ENCODE peak calls at places on chromosomes 4 and X, in five cellular contexts. V is body of pancreas; Y is right lobe of liver; Q is neuronal stem cell; I is CD4-positive, alpha-beta memory T cell. G is an unnamed sample. For H3K9me3, the result is how much of the 10 kb centered on the place peaks cover.

GRCh38 chr4:125303058-125303457 is 11.7 kb upstream of the FAT4 start:
- DNase-seq in V (no peak), Y (no peak), Q (no peak), I (no peak), G (no peak)

GRCh38 chrX:153599192-153600031 is 473 bp upstream of the CCNQ start:
- DNase-seq in V (peak), Y (peak), Q (peak), I (peak), G (peak)

GRCh38 chrX:110167952-110168451 is 149.9 kb downstream of the AMMECR1 start:
- DNase-seq in V (no peak), Y (no peak), Q (peak), I (peak), G (peak)

GRCh38 chrX:6981718-6982406 is 165.7 kb upstream of the STS start:
- DNase-seq in V (no peak), Y (no peak), Q (no peak), I (no peak), G (no peak)

GRCh38 chr4:158535130-158535614 is 13.5 kb downstream of the RXFP1 start:
- DNase-seq in V (peak), Y (no peak), Q (no peak), I (no peak), G (no peak)

GRCh38 chr4:132691668-132692067 is 457.4 kb upstream of the PCDH10 start:
- DNase-seq in V (no peak), Y (no peak), Q (no peak), I (no peak), G (no peak)

GRCh38 chr4:43357252-43357974 is 464.9 kb downstream of the GRXCR1 start:
- DNase-seq in V (peak), Y (no peak), Q (no peak), I (no peak), G (no peak)

GRCh38 chr4:70838972-70839536 is 636 bp downstream of the GRSF1 start:
- DNase-seq in V (peak), Y (peak), Q (peak), I (peak), G (peak)

GRCh38 chrX:110915120-110915519 is 119.5 kb upstream of the CHRDL1 start:
- DNase-seq in V (no peak), Y (no peak), Q (no peak), I (no peak), G (no peak)

GRCh38 chr4:99885063-99885664 is 9.1 kb downstream of the LAMTOR3 start:
- DNase-seq in V (peak), Y (no peak), Q (no peak), I (peak), G (peak)

GRCh38 chr4:140135529-140136021 is 18.4 kb downstream of the MAML3 start:
- DNase-seq in V (no peak), Y (no peak), Q (no peak), I (no peak), G (no peak)

GRCh38 chr4:94595880-94596483 is 144.2 kb downstream of the PDLIM5 start:
- DNase-seq in V (no peak), Y (no peak), Q (no peak), I (peak), G (peak)

GRCh38 chrX:103063191-103063845 is 653 bp downstream of the BEX1 start:
- DNase-seq in V (peak), Y (no peak), Q (peak), I (no peak), G (no peak)

GRCh38 chrX:148601034-148601433 is 100.6 kb downstream of the AFF2 start:
- DNase-seq in V (no peak), Y (no peak), Q (no peak), I (no peak), G (no peak)

GRCh38 chrX:38206542-38206941 is 14.1 kb downstream of the SRPX start:
- DNase-seq in V (no peak), Y (no peak), Q (no peak), I (no peak), G (no peak)

GRCh38 chr4:118888666-118889312 is at the start of gene SYNPO2:
- DNase-seq in V (peak), Y (peak), Q (peak), I (peak), G (peak)

GRCh38 chrX:100654256-100654655 is 10.3 kb downstream of the SRPX2 start:
- DNase-seq in V (peak), Y (no peak), Q (no peak), I (no peak), G (no peak)

GRCh38 chrX:71475906-71476305 is 57.0 kb upstream of the OGT start:
- DNase-seq in V (no peak), Y (no peak), Q (no peak), I (no peak), G (no peak)

GRCh38 chr4:55032179-55032578 is 93.2 kb downstream of the KDR start:
- DNase-seq in V (no peak), Y (no peak), Q (no peak), I (no peak), G (no peak)

GRCh38 chr4:172850838-172851237 is 317.8 kb upstream of the GALNT7 start:
- DNase-seq in V (no peak), Y (no peak), Q (no peak), I (no peak), G (no peak)

GRCh38 chrX:108353452-108353851 is 84.8 kb downstream of the COL4A6 start:
- DNase-seq in V (no peak), Y (no peak), Q (no peak), I (no peak), G (no peak)

GRCh38 chr4:56757270-56757746 is 64.2 kb downstream of the SPINK2 start:
- DNase-seq in V (no peak), Y (no peak), Q (no peak), I (no peak), G (no peak)

GRCh38 chr4:7761720-7762119 is 177.9 kb downstream of the AFAP1 start:
- DNase-seq in V (peak), Y (peak), Q (peak), I (peak), G (peak)

GRCh38 chr4:173237152-173237551 is 68.5 kb downstream of the GALNT7 start:
- DNase-seq in V (no peak), Y (no peak), Q (no peak), I (no peak), G (no peak)

GRCh38 chr4:22719218-22719617 is 26.5 kb downstream of the GBA3 start:
- DNase-seq in V (no peak), Y (no peak), Q (no peak), I (no peak), G (no peak)

GRCh38 chr4:40927108-40927507 is 177.4 kb downstream of the NSUN7 start:
- DNase-seq in V (no peak), Y (no peak), Q (no peak), I (no peak), G (no peak)

GRCh38 chrX:5748751-5749150 is 479.9 kb downstream of the NLGN4X start:
- DNase-seq in V (no peak), Y (no peak), Q (no peak), I (no peak), G (no peak)

GRCh38 chrX:1925053-1925481 is 310.2 kb downstream of the ASMT start:
- DNase-seq in V (no peak), Y (no peak), Q (peak), I (no peak), G (no peak)

GRCh38 chrX:102934624-102935023 is 2.4 kb upstream of the RAB40AL start:
- DNase-seq in V (peak), Y (no peak), Q (peak), I (peak), G (no peak)

GRCh38 chrX:13373807-13374187 is 53.9 kb upstream of the ATXN3L start:
- DNase-seq in V (no peak), Y (no peak), Q (no peak), I (no peak), G (no peak)

GRCh38 chr4:37392540-37393255 is 148.2 kb downstream of the NWD2 start:
- DNase-seq in V (peak), Y (peak), Q (no peak), I (no peak), G (no peak)

GRCh38 chr4:81084029-81084428 is 53.5 kb downstream of the BMP3 start:
- DNase-seq in V (no peak), Y (no peak), Q (no peak), I (no peak), G (no peak)

GRCh38 chr4:145887241-145887964 is 51.2 kb downstream of the ZNF827 start:
- DNase-seq in V (no peak), Y (no peak), Q (no peak), I (no peak), G (no peak)

GRCh38 chr4:110621839-110622751 is 782 bp downstream of the PITX2 start:
- DNase-seq in V (no peak), Y (no peak), Q (peak), I (no peak), G (no peak)

GRCh38 chrX:132488092-132488749 is 617 bp downstream of the MBNL3 start:
- DNase-seq in V (peak), Y (no peak), Q (no peak), I (peak), G (peak)

GRCh38 chr4:7185487-7186030 is 6.8 kb upstream of the SORCS2 start:
- DNase-seq in V (no peak), Y (no peak), Q (no peak), I (no peak), G (no peak)

GRCh38 chr4:149549911-149550310 is 265.7 kb downstream of the IQCM start:
- DNase-seq in V (no peak), Y (peak), Q (no peak), I (no peak), G (no peak)

GRCh38 chr4:95255396-95256107 is 293.2 kb downstream of the UNC5C start:
- DNase-seq in V (no peak), Y (no peak), Q (no peak), I (no peak), G (no peak)

GRCh38 chr4:86033171-86033570 is 326.7 kb downstream of the MAPK10 start:
- DNase-seq in V (peak), Y (no peak), Q (no peak), I (no peak), G (no peak)

GRCh38 chr4:15250021-15250441 is 177.8 kb upstream of the C1QTNF7 start:
- DNase-seq in V (no peak), Y (no peak), Q (no peak), I (no peak), G (no peak)

GRCh38 chrX:19990519-19991349 is at the start of gene BCLAF3:
- DNase-seq in V (peak), Y (peak), Q (peak), I (peak), G (peak)
- H3K9me3 ChIP-seq in V (under half), Y (under half), Q (under half), I (under half), G (under half)

DNA sequence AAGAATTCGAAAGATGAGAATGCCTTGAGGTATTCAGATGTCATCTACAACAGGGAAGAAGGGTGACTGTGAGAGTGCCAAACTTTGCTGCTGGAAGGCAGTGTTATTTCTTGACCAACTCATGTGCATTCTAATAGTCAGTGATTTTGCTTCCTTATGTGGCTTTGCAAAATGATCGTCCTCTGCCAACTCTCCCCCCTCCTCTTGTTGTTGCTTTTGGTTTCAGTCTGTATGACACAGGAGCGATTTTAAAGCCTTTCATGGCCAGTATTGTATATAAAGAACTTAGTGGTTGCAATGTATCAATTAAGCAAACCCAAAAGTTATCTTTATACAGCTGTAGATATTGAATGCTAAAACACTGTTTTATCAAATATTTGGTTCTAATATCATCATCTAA is 379.1 kb downstream of the IL1RAPL1 start:
- DNase-seq in V (no peak), Y (no peak), Q (no peak), I (no peak), G (no peak)
- H3K4me3 ChIP-seq in V (no peak), Y (no peak), Q (no peak), I (no peak), G (no peak)

GRCh38 chr4:107083-107443 is 17.2 kb upstream of the ZNF718 start:
- DNase-seq in V (no peak), Y (no peak), Q (no peak), I (no peak), G (no peak)
- H3K9me3 ChIP-seq in V (under half), Y (under half), Q (under half), I (under half), G (under half)

GRCh38 chr4:62075082-62075481 is 875.0 kb downstream of the ADGRL3 start:
- DNase-seq in V (no peak), Y (no peak), Q (no peak), I (no peak), G (no peak)
- H3K4me3 ChIP-seq in V (no peak), Y (no peak), Q (no peak), I (no peak), G (no peak)

GRCh38 chr4:33551244-33551643 is 2693.1 kb downstream of the ARAP2 start:
- DNase-seq in V (no peak), Y (no peak), Q (no peak), I (no peak), G (no peak)
- H3K9me3 ChIP-seq in V (under half), Y (under half), Q (under half), I (under half), G (under half)

G was measured in naive thymus-derived CD4-positive, alpha-beta T cell.